ENCODE peak calls at places on chromosome 11, in ten cellular contexts. H is SJSA1; Q is SK-N-SH; G is dorsolateral prefrontal cortex; Y is heart right ventricle; L is H9; K is CD4-positive, CD25-positive, alpha-beta regulatory T cell; R is brain microvascular endothelial cell; X is AG04450; V is left ventricle myocardium inferior. C is an unnamed sample.
A peak's percentile ranks its signal among the peaks of the same experiment; 100 is the strongest.

GRCh38 chr11:32358729-32359128 is 76.6 kb downstream of the WT1 start:
- DNase-seq in H (no peak), Q (no peak), G (no peak), Y (no peak), L (no peak), K (no peak), R (no peak), X (no peak), V (no peak), C (no peak)

GRCh38 chr11:130315354-130315970 is 745 bp upstream of the ZBTB44 start:
- DNase-seq in H (no peak), Q (peak; percentile 44), G (no peak), Y (peak; percentile 28), L (peak; percentile 77), K (peak; percentile 43), R (no peak), X (no peak), V (peak; percentile 18), C (peak; percentile 18)

GRCh38 chr11:2303627-2304155 is 1.9 kb downstream of the TSPAN32 start:
- DNase-seq in H (peak; percentile 48), Q (peak; percentile 74), G (no peak), Y (peak; percentile 66), L (peak; percentile 20), K (no peak), R (no peak), X (no peak), V (peak; percentile 76), C (no peak)

GRCh38 chr11:118427707-118428106 is 8.6 kb upstream of the KMT2A start:
- DNase-seq in H (no peak), Q (no peak), G (no peak), Y (no peak), L (no peak), K (no peak), R (no peak), X (no peak), V (no peak), C (no peak)

GRCh38 chr11:61198391-61198790 is 4.9 kb upstream of the PGA3 start:
- DNase-seq in H (peak; percentile 33), Q (no peak), G (no peak), Y (no peak), L (no peak), K (no peak), R (no peak), X (no peak), V (no peak), C (no peak)

GRCh38 chr11:120283124-120283523 is 42.0 kb upstream of the TLCD5 start:
- DNase-seq in H (no peak), Q (no peak), G (no peak), Y (no peak), L (no peak), K (no peak), R (no peak), X (no peak), V (no peak), C (no peak)

GRCh38 chr11:73262851-73263495 is 9.2 kb upstream of the P2RY6 start:
- DNase-seq in H (no peak), Q (no peak), G (no peak), Y (no peak), L (peak; percentile 14), K (no peak), R (peak; percentile 25), X (no peak), V (no peak), C (no peak)

GRCh38 chr11:2664886-2665746 is 34.7 kb downstream of the KCNQ1OT1 start:
- DNase-seq in H (peak; percentile 39), Q (no peak), G (no peak), Y (no peak), L (peak; percentile 8), K (no peak), R (no peak), X (no peak), V (no peak), C (no peak)

GRCh38 chr11:72631806-72632731 is 42.2 kb downstream of the PDE2A start:
- DNase-seq in H (no peak), Q (peak; percentile 80), G (peak; percentile 82), Y (peak; percentile 74), L (no peak), K (no peak), R (no peak), X (no peak), V (peak; percentile 79), C (peak; percentile 42)

GRCh38 chr11:62677160-62677559 is 1.7 kb downstream of the UBXN1 start:
- DNase-seq in H (no peak), Q (no peak), G (no peak), Y (no peak), L (no peak), K (no peak), R (no peak), X (no peak), V (no peak), C (no peak)

GRCh38 chr11:15901046-15901445 is 455.3 kb downstream of the SOX6 start:
- DNase-seq in H (no peak), Q (no peak), G (no peak), Y (peak; percentile 45), L (no peak), K (no peak), R (no peak), X (no peak), V (no peak), C (no peak)

GRCh38 chr11:68950268-68950667 is 30.5 kb downstream of the MRGPRD start:
- DNase-seq in H (no peak), Q (peak; percentile 49), G (no peak), Y (no peak), L (peak; percentile 66), K (no peak), R (no peak), X (no peak), V (no peak), C (no peak)

GRCh38 chr11:89521294-89521693 is 30.1 kb upstream of the NOX4 start:
- DNase-seq in H (no peak), Q (no peak), G (no peak), Y (no peak), L (no peak), K (no peak), R (no peak), X (no peak), V (no peak), C (no peak)

GRCh38 chr11:121553806-121554205 is 101.0 kb upstream of the SORL1-AS1 start:
- DNase-seq in H (no peak), Q (no peak), G (no peak), Y (no peak), L (no peak), K (no peak), R (peak; percentile 16), X (no peak), V (no peak), C (no peak)

GRCh38 chr11:60831143-60831500 is 10.8 kb upstream of the CCDC86 start:
- DNase-seq in H (peak; percentile 85), Q (peak; percentile 80), G (peak; percentile 91), Y (peak; percentile 86), L (peak; percentile 73), K (peak; percentile 73), R (peak; percentile 71), X (peak; percentile 46), V (peak; percentile 83), C (no peak)

GRCh38 chr11:77454867-77455655 is 18.8 kb downstream of the PAK1 start:
- DNase-seq in H (no peak), Q (peak; percentile 60), G (no peak), Y (no peak), L (no peak), K (no peak), R (no peak), X (no peak), V (no peak), C (no peak)

GRCh38 chr11:109726061-109726460 is 304.1 kb downstream of the C11orf87 start:
- DNase-seq in H (no peak), Q (no peak), G (no peak), Y (no peak), L (no peak), K (no peak), R (no peak), X (no peak), V (no peak), C (no peak)

GRCh38 chr11:17839973-17840611 is 105.5 kb downstream of the KCNC1 start:
- DNase-seq in H (no peak), Q (no peak), G (peak; percentile 47), Y (no peak), L (no peak), K (no peak), R (no peak), X (no peak), V (no peak), C (no peak)

GRCh38 chr11:134569195-134569594 is 157.2 kb upstream of the B3GAT1 start:
- DNase-seq in H (no peak), Q (no peak), G (no peak), Y (no peak), L (no peak), K (no peak), R (no peak), X (no peak), V (no peak), C (no peak)
- H3K27ac ChIP-seq in H (no peak overlapping the region), Q (no peak overlapping the region), G (no peak overlapping the region), Y (no peak overlapping the region), L (no peak overlapping the region), K (no peak overlapping the region), R (no peak overlapping the region), X (no peak overlapping the region), V (no peak overlapping the region), C (no peak overlapping the region)

DNA sequence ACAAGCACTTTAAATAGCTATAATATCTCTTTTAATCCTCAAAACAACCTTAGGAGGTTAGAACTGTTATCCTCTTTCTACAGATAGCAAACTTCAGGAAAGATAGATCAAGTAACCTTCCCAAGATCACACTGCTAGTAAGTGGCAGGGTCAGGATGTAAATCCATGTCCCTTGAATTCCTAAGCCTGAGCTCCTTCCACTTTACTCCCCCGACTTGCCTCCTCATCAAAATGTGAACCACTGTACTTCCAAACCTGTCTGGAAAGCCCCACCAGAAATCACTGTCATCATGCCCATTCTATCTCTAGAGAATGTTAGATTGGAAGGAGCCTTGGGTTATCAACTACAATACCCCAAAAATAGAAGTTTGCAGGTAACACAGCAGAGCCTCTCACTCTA is 33.7 kb downstream of the ME3 start:
- DNase-seq in H (no peak), Q (no peak), G (no peak), Y (no peak), L (no peak), K (no peak), R (no peak), X (no peak), V (no peak), C (no peak)
- H3K27ac ChIP-seq in H (peak overlapping the region; percentile 31), Q (no peak overlapping the region), G (no peak overlapping the region), Y (no peak overlapping the region), L (no peak overlapping the region), K (no peak overlapping the region), R (no peak overlapping the region), X (no peak overlapping the region), V (no peak overlapping the region), C (no peak overlapping the region)

DNA sequence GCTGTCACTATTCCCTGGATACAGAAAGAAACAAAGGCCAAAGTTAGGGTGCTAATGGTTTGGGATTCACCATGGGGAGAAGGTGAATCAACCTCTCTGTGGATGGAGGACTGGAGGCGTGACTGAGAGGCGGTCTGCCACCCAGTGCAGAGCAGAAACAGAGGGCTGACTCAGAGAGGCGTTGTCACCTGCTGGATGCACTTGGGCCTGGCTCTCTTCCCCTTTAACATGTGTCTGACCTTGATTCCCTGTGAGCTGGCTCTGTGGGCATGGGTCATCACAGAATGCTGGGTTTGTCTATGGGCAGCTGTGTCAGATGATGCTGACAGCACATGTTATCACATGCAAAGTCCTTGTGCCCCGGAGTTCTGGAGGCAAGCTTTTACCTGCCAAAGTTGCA is 75.9 kb downstream of the LDLRAD3 start:
- DNase-seq in H (no peak), Q (no peak), G (no peak), Y (no peak), L (no peak), K (no peak), R (no peak), X (no peak), V (no peak), C (no peak)
- H3K27ac ChIP-seq in H (no peak overlapping the region), Q (no peak overlapping the region), G (no peak overlapping the region), Y (no peak overlapping the region), L (no peak overlapping the region), K (no peak overlapping the region), R (no peak overlapping the region), X (no peak overlapping the region), V (no peak overlapping the region), C (no peak overlapping the region)

GRCh38 chr11:47917643-47918369 is 62.6 kb upstream of the PTPRJ start:
- DNase-seq in H (peak; percentile 91), Q (peak; percentile 67), G (peak; percentile 39), Y (peak; percentile 65), L (peak; percentile 81), K (no peak), R (peak; percentile 59), X (peak; percentile 98), V (peak; percentile 78), C (no peak)
- H3K27ac ChIP-seq in H (peak overlapping the region; percentile 68), Q (peak overlapping the region; percentile 68), G (no peak overlapping the region), Y (peak overlapping the region; percentile 41), L (no peak overlapping the region), K (no peak overlapping the region), R (peak overlapping the region; percentile 10), X (peak overlapping the region; percentile 92), V (peak overlapping the region; percentile 69), C (no peak overlapping the region)

C was measured in caudate nucleus.